ENCODE peak calls at places on chromosomes 6 and 20, in five cellular contexts. I is fibroblast of mammary gland; M is CD8-positive, alpha-beta memory T cell; Z is activated naive CD4-positive, alpha-beta T cell; S is stimulated activated naive B cell treated with anti-CD40 and anti-IgM and Interleukin-4, amounts not matched to agents 10 μg/mL and 1 μg/mL and 100 μg/mL, for 72 hours. Y is an unnamed sample.

GRCh38 chr6:54778731-54779130 is 67.8 kb upstream of the FAM83B start:
- DNase-seq in S (no peak), Z (no peak), I (no peak), M (no peak), Y (no peak)

GRCh38 chr6:71349976-71350615 is 61.5 kb downstream of the OGFRL1 start:
- DNase-seq in Z (no peak), S (no peak), M (no peak), I (peak), Y (no peak)

GRCh38 chr6:29112135-29112534 is 4.3 kb downstream of the OR2J3 start:
- DNase-seq in Z (no peak), S (no peak), I (no peak), M (no peak), Y (no peak)

GRCh38 chr20:46142124-46142523 is 24.0 kb downstream of the CD40 start:
- DNase-seq in Z (no peak), I (no peak), S (no peak), M (no peak), Y (no peak)

GRCh38 chr20:61982240-61982950 is 83.3 kb downstream of the TAF4 start:
- DNase-seq in Z (no peak), S (no peak), M (no peak), I (no peak), Y (no peak)

GRCh38 chr6:133587841-133588240 is 301.1 kb upstream of the TCF21 start:
- DNase-seq in S (no peak), M (no peak), Z (no peak), I (peak), Y (no peak)

GRCh38 chr20:58583586-58583985 is 67.5 kb upstream of the STX16 start:
- DNase-seq in S (no peak), I (no peak), M (no peak), Z (no peak), Y (no peak)

GRCh38 chr20:53916173-53916512 is 154.3 kb downstream of the BCAS1 start:
- DNase-seq in M (no peak), Z (no peak), I (no peak), S (no peak), Y (no peak)

GRCh38 chr6:907928-908327 is 215.0 kb upstream of the EXOC2 start:
- DNase-seq in Z (no peak), I (no peak), S (no peak), M (no peak), Y (no peak)

GRCh38 chr6:42459888-42460287 is 8.2 kb upstream of the TRERF1 start:
- DNase-seq in Z (no peak), I (no peak), M (no peak), S (no peak), Y (no peak)

GRCh38 chr6:44699851-44700250 is 312.3 kb downstream of the CDC5L start:
- DNase-seq in M (no peak), Z (no peak), S (no peak), I (no peak), Y (no peak)